ENCODE peak calls at places on chromosomes 3 and 15, in six cellular contexts. G is GM03348; L is posterior vena cava; K is AG08395; F is KG1; P is central memory CD4-positive, alpha-beta T cell. Z is an unnamed sample.
A peak's percentile ranks its signal among the peaks of the same experiment; 100 is the strongest.

GRCh38 chr15:60399931-60400330 is 2.1 kb upstream of the ANXA2 start:
- DNase-seq in G (no peak), L (no peak), K (no peak), F (no peak), P (no peak), Z (no peak)

GRCh38 chr3:45055411-45056143 is 29.5 kb downstream of the CLEC3B start:
- DNase-seq in G (peak; percentile 56), L (no peak), K (no peak), F (no peak), P (no peak), Z (peak; percentile 39)

GRCh38 chr3:146929696-146930095 is 324.6 kb upstream of the PLSCR5 start:
- DNase-seq in G (peak; percentile 16), L (no peak), K (no peak), F (no peak), P (no peak), Z (no peak)

GRCh38 chr3:73475175-73475574 is 149.6 kb downstream of the PDZRN3 start:
- DNase-seq in G (no peak), L (no peak), K (no peak), F (no peak), P (no peak), Z (no peak)

GRCh38 chr3:108103971-108104797 is 13.4 kb upstream of the CD47 start:
- DNase-seq in G (no peak), L (no peak), K (peak; percentile 10), F (no peak), P (no peak), Z (no peak)

GRCh38 chr15:23564798-23565394 is 578 bp upstream of the MKRN3 start:
- DNase-seq in G (no peak), L (no peak), K (no peak), F (no peak), P (no peak), Z (no peak)

GRCh38 chr3:64533565-64534317 is 154.1 kb downstream of the ADAMTS9 start:
- DNase-seq in G (peak; percentile 89), L (peak; percentile 94), K (peak; percentile 85), F (peak; percentile 1), P (no peak), Z (peak; percentile 53)

GRCh38 chr15:56934269-56934668 is 15.8 kb downstream of the TCF12 start:
- DNase-seq in G (no peak), L (no peak), K (no peak), F (no peak), P (no peak), Z (no peak)

GRCh38 chr3:4522962-4523361 is 29.8 kb downstream of the ITPR1 start:
- DNase-seq in G (no peak), L (no peak), K (no peak), F (no peak), P (no peak), Z (no peak)

GRCh38 chr3:65614585-65614984 is 424.1 kb downstream of the MAGI1 start:
- DNase-seq in G (no peak), L (no peak), K (no peak), F (no peak), P (no peak), Z (no peak)

GRCh38 chr3:113531826-113532697 is at the start of gene SIDT1:
- DNase-seq in G (peak; percentile 13), L (no peak), K (no peak), F (peak; percentile 26), P (peak; percentile 80), Z (peak; percentile 45)

GRCh38 chr15:70794596-70795310 is 31.4 kb upstream of the UACA start:
- DNase-seq in G (peak; percentile 44), L (no peak), K (peak; percentile 31), F (no peak), P (no peak), Z (no peak)

GRCh38 chr3:42535981-42536784 is 33.7 kb downstream of the VIPR1 start:
- DNase-seq in G (peak; percentile 48), L (peak; percentile 72), K (peak; percentile 35), F (no peak), P (peak; percentile 33), Z (peak; percentile 64)

GRCh38 chr3:31659246-31659645 is 126.5 kb downstream of the STT3B start:
- DNase-seq in G (no peak), L (no peak), K (no peak), F (no peak), P (no peak), Z (no peak)

GRCh38 chr15:52481915-52482314 is 46.8 kb downstream of the MYO5A start:
- DNase-seq in G (peak; percentile 70), L (no peak), K (peak; percentile 74), F (peak; percentile 21), P (peak; percentile 88), Z (peak; percentile 93)

GRCh38 chr3:47441796-47442551 is 33.8 kb downstream of the SCAP start:
- DNase-seq in G (no peak), L (no peak), K (no peak), F (no peak), P (no peak), Z (no peak)

GRCh38 chr3:103585809-103586208 is 1151.0 kb downstream of the ZPLD1 start:
- DNase-seq in G (no peak), L (no peak), K (no peak), F (no peak), P (no peak), Z (no peak)

GRCh38 chr15:48963524-48964113 is at the start of gene SHC4:
- DNase-seq in G (peak; percentile 74), L (peak; percentile 84), K (peak; percentile 77), F (no peak), P (no peak), Z (peak; percentile 24)

GRCh38 chr3:187368765-187369450 is 723 bp downstream of the RTP4 start:
- DNase-seq in G (peak; percentile 36), L (no peak), K (peak; percentile 36), F (no peak), P (no peak), Z (peak; percentile 62)

GRCh38 chr3:126512026-126512425 is 5.5 kb downstream of the UROC1 start:
- DNase-seq in G (no peak), L (peak; percentile 23), K (no peak), F (no peak), P (no peak), Z (no peak)

GRCh38 chr15:43941555-43941954 is 114.8 kb downstream of the WDR76 start:
- DNase-seq in G (no peak), L (no peak), K (no peak), F (no peak), P (no peak), Z (no peak)

GRCh38 chr15:38074029-38074428 is 139.6 kb downstream of the TMCO5A start:
- DNase-seq in G (no peak), L (no peak), K (no peak), F (no peak), P (no peak), Z (no peak)

GRCh38 chr15:41746802-41747201 is 27.5 kb upstream of the MAPKBP1 start:
- DNase-seq in G (peak; percentile 42), L (no peak), K (peak; percentile 4), F (no peak), P (no peak), Z (no peak)

GRCh38 chr3:149494759-149495580 is 20.5 kb downstream of the TM4SF4 start:
- DNase-seq in G (peak; percentile 25), L (no peak), K (peak; percentile 71), F (no peak), P (no peak), Z (no peak)

GRCh38 chr3:53158700-53159414 is 2.2 kb upstream of the PRKCD start:
- DNase-seq in G (no peak), L (no peak), K (no peak), F (peak; percentile 47), P (no peak), Z (peak; percentile 77)

GRCh38 chr15:101579766-101580165 is 72.4 kb downstream of the TM2D3 start:
- DNase-seq in G (no peak), L (no peak), K (no peak), F (no peak), P (no peak), Z (no peak)

GRCh38 chr3:63972987-63973386 is 50.3 kb downstream of the PSMD6 start:
- DNase-seq in G (no peak), L (no peak), K (no peak), F (no peak), P (no peak), Z (no peak)

GRCh38 chr15:82043130-82043673 is 2.6 kb downstream of the MEX3B start:
- DNase-seq in G (no peak), L (no peak), K (no peak), F (no peak), P (no peak), Z (peak; percentile 14)

GRCh38 chr3:99012051-99012450 is 110.6 kb upstream of the DCBLD2 start:
- DNase-seq in G (no peak), L (no peak), K (no peak), F (no peak), P (no peak), Z (no peak)

GRCh38 chr3:125212096-125212508 is 446 bp downstream of the SLC12A8 start:
- DNase-seq in G (no peak), L (no peak), K (no peak), F (no peak), P (no peak), Z (no peak)